ENCODE peak calls at places on chromosomes 4 and X, in seven cellular contexts. One of them, this sample, is unnamed.

GRCh38 chr4:74123065-74123728 is 24.2 kb upstream of the CXCL2 start:
- DNase-seq in GM12865: no peak
- DNase-seq in stimulated activated CD4-positive, alpha-beta T cell treated with anti-CD3 and anti-CD28 coated beads, Interleukin-1b, Interleukin-23, amount 100 ng/mL, for 1 hour: no peak
- DNase-seq in A549: no peak
- DNase-seq in iris pigment epithelial cell: peak; percentile 57
- DNase-seq in NB4: peak; percentile 89
- DNase-seq in activated CD4-positive, alpha-beta memory T cell treated with anti-CD3 and anti-CD28 coated beads, Interleukin-2, amount 10 ng/mL, durations not matched to agents 7 days and 5 days: no peak
- DNase-seq in this sample: peak; percentile 30

GRCh38 chr4:48116582-48116981 is 17.5 kb downstream of the TXK start:
- DNase-seq in NB4: no peak
- DNase-seq in activated CD4-positive, alpha-beta memory T cell treated with anti-CD3 and anti-CD28 coated beads, Interleukin-2, amount 10 ng/mL, durations not matched to agents 7 days and 5 days: no peak
- DNase-seq in A549: no peak
- DNase-seq in GM12865: no peak
- DNase-seq in stimulated activated CD4-positive, alpha-beta T cell treated with anti-CD3 and anti-CD28 coated beads, Interleukin-1b, Interleukin-23, amount 100 ng/mL, for 1 hour: no peak
- DNase-seq in iris pigment epithelial cell: no peak
- DNase-seq in this sample: no peak

GRCh38 chr4:99395595-99396364 is 39.4 kb downstream of the ADH7 start:
- DNase-seq in stimulated activated CD4-positive, alpha-beta T cell treated with anti-CD3 and anti-CD28 coated beads, Interleukin-1b, Interleukin-23, amount 100 ng/mL, for 1 hour: no peak
- DNase-seq in activated CD4-positive, alpha-beta memory T cell treated with anti-CD3 and anti-CD28 coated beads, Interleukin-2, amount 10 ng/mL, durations not matched to agents 7 days and 5 days: no peak
- DNase-seq in A549: no peak
- DNase-seq in NB4: no peak
- DNase-seq in GM12865: no peak
- DNase-seq in iris pigment epithelial cell: peak; percentile 54
- DNase-seq in this sample: no peak

GRCh38 chrX:64093761-64094160 is 111.7 kb downstream of the AMER1 start:
- DNase-seq in NB4: peak; percentile 9
- DNase-seq in stimulated activated CD4-positive, alpha-beta T cell treated with anti-CD3 and anti-CD28 coated beads, Interleukin-1b, Interleukin-23, amount 100 ng/mL, for 1 hour: no peak
- DNase-seq in A549: no peak
- DNase-seq in iris pigment epithelial cell: peak; percentile 1
- DNase-seq in GM12865: peak; percentile 1
- DNase-seq in activated CD4-positive, alpha-beta memory T cell treated with anti-CD3 and anti-CD28 coated beads, Interleukin-2, amount 10 ng/mL, durations not matched to agents 7 days and 5 days: no peak
- DNase-seq in this sample: no peak

GRCh38 chr4:179867300-179867878 is 2375.8 kb upstream of the TENM3 start:
- DNase-seq in NB4: peak; percentile 47
- DNase-seq in iris pigment epithelial cell: peak; percentile 5
- DNase-seq in activated CD4-positive, alpha-beta memory T cell treated with anti-CD3 and anti-CD28 coated beads, Interleukin-2, amount 10 ng/mL, durations not matched to agents 7 days and 5 days: peak; percentile 17
- DNase-seq in A549: peak; percentile 13
- DNase-seq in stimulated activated CD4-positive, alpha-beta T cell treated with anti-CD3 and anti-CD28 coated beads, Interleukin-1b, Interleukin-23, amount 100 ng/mL, for 1 hour: no peak
- DNase-seq in GM12865: peak; percentile 75
- DNase-seq in this sample: no peak

GRCh38 chr4:152590179-152591031 is 54.5 kb upstream of the FBXW7 start:
- DNase-seq in NB4: no peak
- DNase-seq in stimulated activated CD4-positive, alpha-beta T cell treated with anti-CD3 and anti-CD28 coated beads, Interleukin-1b, Interleukin-23, amount 100 ng/mL, for 1 hour: no peak
- DNase-seq in iris pigment epithelial cell: peak; percentile 98
- DNase-seq in activated CD4-positive, alpha-beta memory T cell treated with anti-CD3 and anti-CD28 coated beads, Interleukin-2, amount 10 ng/mL, durations not matched to agents 7 days and 5 days: no peak
- DNase-seq in GM12865: peak; percentile 50
- DNase-seq in A549: no peak
- DNase-seq in this sample: no peak

GRCh38 chr4:169270156-169270809 is 473 bp downstream of the SH3RF1 start:
- DNase-seq in GM12865: peak; percentile 76
- DNase-seq in activated CD4-positive, alpha-beta memory T cell treated with anti-CD3 and anti-CD28 coated beads, Interleukin-2, amount 10 ng/mL, durations not matched to agents 7 days and 5 days: peak; percentile 45
- DNase-seq in stimulated activated CD4-positive, alpha-beta T cell treated with anti-CD3 and anti-CD28 coated beads, Interleukin-1b, Interleukin-23, amount 100 ng/mL, for 1 hour: no peak
- DNase-seq in A549: peak; percentile 28
- DNase-seq in NB4: peak; percentile 84
- DNase-seq in iris pigment epithelial cell: peak; percentile 48
- DNase-seq in this sample: peak; percentile 92

GRCh38 chrX:73944582-73944947 is 359.4 kb upstream of the ZCCHC13 start:
- DNase-seq in iris pigment epithelial cell: no peak
- DNase-seq in NB4: no peak
- DNase-seq in stimulated activated CD4-positive, alpha-beta T cell treated with anti-CD3 and anti-CD28 coated beads, Interleukin-1b, Interleukin-23, amount 100 ng/mL, for 1 hour: no peak
- DNase-seq in activated CD4-positive, alpha-beta memory T cell treated with anti-CD3 and anti-CD28 coated beads, Interleukin-2, amount 10 ng/mL, durations not matched to agents 7 days and 5 days: no peak
- DNase-seq in GM12865: no peak
- DNase-seq in A549: no peak
- DNase-seq in this sample: no peak

GRCh38 chr4:5965225-5965624 is 53.0 kb downstream of the C4orf50 start:
- DNase-seq in A549: no peak
- DNase-seq in stimulated activated CD4-positive, alpha-beta T cell treated with anti-CD3 and anti-CD28 coated beads, Interleukin-1b, Interleukin-23, amount 100 ng/mL, for 1 hour: no peak
- DNase-seq in GM12865: no peak
- DNase-seq in NB4: no peak
- DNase-seq in iris pigment epithelial cell: no peak
- DNase-seq in activated CD4-positive, alpha-beta memory T cell treated with anti-CD3 and anti-CD28 coated beads, Interleukin-2, amount 10 ng/mL, durations not matched to agents 7 days and 5 days: no peak
- DNase-seq in this sample: no peak

GRCh38 chrX:155026420-155026726 is 271 bp upstream of the FUNDC2 start:
- DNase-seq in activated CD4-positive, alpha-beta memory T cell treated with anti-CD3 and anti-CD28 coated beads, Interleukin-2, amount 10 ng/mL, durations not matched to agents 7 days and 5 days: no peak
- DNase-seq in stimulated activated CD4-positive, alpha-beta T cell treated with anti-CD3 and anti-CD28 coated beads, Interleukin-1b, Interleukin-23, amount 100 ng/mL, for 1 hour: no peak
- DNase-seq in GM12865: no peak
- DNase-seq in iris pigment epithelial cell: no peak
- DNase-seq in A549: peak; percentile 72
- DNase-seq in NB4: no peak
- DNase-seq in this sample: no peak

GRCh38 chrX:69088171-69088938 is 76.9 kb downstream of the PJA1 start:
- DNase-seq in NB4: no peak
- DNase-seq in stimulated activated CD4-positive, alpha-beta T cell treated with anti-CD3 and anti-CD28 coated beads, Interleukin-1b, Interleukin-23, amount 100 ng/mL, for 1 hour: no peak
- DNase-seq in GM12865: no peak
- DNase-seq in activated CD4-positive, alpha-beta memory T cell treated with anti-CD3 and anti-CD28 coated beads, Interleukin-2, amount 10 ng/mL, durations not matched to agents 7 days and 5 days: no peak
- DNase-seq in A549: no peak
- DNase-seq in iris pigment epithelial cell: peak; percentile 11
- DNase-seq in this sample: no peak

GRCh38 chrX:120753413-120754251 is 122.0 kb downstream of the CT47B1 start:
- DNase-seq in A549: no peak
- DNase-seq in activated CD4-positive, alpha-beta memory T cell treated with anti-CD3 and anti-CD28 coated beads, Interleukin-2, amount 10 ng/mL, durations not matched to agents 7 days and 5 days: no peak
- DNase-seq in GM12865: peak; percentile 36
- DNase-seq in NB4: no peak
- DNase-seq in stimulated activated CD4-positive, alpha-beta T cell treated with anti-CD3 and anti-CD28 coated beads, Interleukin-1b, Interleukin-23, amount 100 ng/mL, for 1 hour: peak; percentile 1
- DNase-seq in iris pigment epithelial cell: no peak
- DNase-seq in this sample: no peak

GRCh38 chr4:55184600-55185523 is 59.5 kb upstream of the KDR start:
- DNase-seq in GM12865: peak; percentile 61
- DNase-seq in activated CD4-positive, alpha-beta memory T cell treated with anti-CD3 and anti-CD28 coated beads, Interleukin-2, amount 10 ng/mL, durations not matched to agents 7 days and 5 days: peak; percentile 20
- DNase-seq in NB4: peak; percentile 16
- DNase-seq in iris pigment epithelial cell: peak; percentile 65
- DNase-seq in stimulated activated CD4-positive, alpha-beta T cell treated with anti-CD3 and anti-CD28 coated beads, Interleukin-1b, Interleukin-23, amount 100 ng/mL, for 1 hour: no peak
- DNase-seq in A549: no peak
- DNase-seq in this sample: no peak

GRCh38 chrX:43333543-43333942 is 322.6 kb upstream of the MAOA start:
- DNase-seq in stimulated activated CD4-positive, alpha-beta T cell treated with anti-CD3 and anti-CD28 coated beads, Interleukin-1b, Interleukin-23, amount 100 ng/mL, for 1 hour: no peak
- DNase-seq in NB4: peak; percentile 0
- DNase-seq in A549: no peak
- DNase-seq in activated CD4-positive, alpha-beta memory T cell treated with anti-CD3 and anti-CD28 coated beads, Interleukin-2, amount 10 ng/mL, durations not matched to agents 7 days and 5 days: no peak
- DNase-seq in GM12865: peak; percentile 10
- DNase-seq in iris pigment epithelial cell: peak; percentile 4
- DNase-seq in this sample: no peak

GRCh38 chr4:15262396-15262795 is 165.4 kb upstream of the C1QTNF7 start:
- DNase-seq in GM12865: no peak
- DNase-seq in NB4: no peak
- DNase-seq in stimulated activated CD4-positive, alpha-beta T cell treated with anti-CD3 and anti-CD28 coated beads, Interleukin-1b, Interleukin-23, amount 100 ng/mL, for 1 hour: no peak
- DNase-seq in iris pigment epithelial cell: peak; percentile 17
- DNase-seq in A549: no peak
- DNase-seq in activated CD4-positive, alpha-beta memory T cell treated with anti-CD3 and anti-CD28 coated beads, Interleukin-2, amount 10 ng/mL, durations not matched to agents 7 days and 5 days: no peak
- DNase-seq in this sample: no peak

GRCh38 chr4:163085085-163085484 is 81.6 kb downstream of the NAF1 start:
- DNase-seq in activated CD4-positive, alpha-beta memory T cell treated with anti-CD3 and anti-CD28 coated beads, Interleukin-2, amount 10 ng/mL, durations not matched to agents 7 days and 5 days: no peak
- DNase-seq in stimulated activated CD4-positive, alpha-beta T cell treated with anti-CD3 and anti-CD28 coated beads, Interleukin-1b, Interleukin-23, amount 100 ng/mL, for 1 hour: no peak
- DNase-seq in A549: no peak
- DNase-seq in GM12865: no peak
- DNase-seq in NB4: peak; percentile 25
- DNase-seq in iris pigment epithelial cell: no peak
- DNase-seq in this sample: no peak

GRCh38 chr4:112517067-112517588 is 1.1 kb upstream of the NEUROG2 start:
- DNase-seq in GM12865: peak; percentile 80
- DNase-seq in NB4: peak; percentile 56
- DNase-seq in iris pigment epithelial cell: no peak
- DNase-seq in A549: no peak
- DNase-seq in activated CD4-positive, alpha-beta memory T cell treated with anti-CD3 and anti-CD28 coated beads, Interleukin-2, amount 10 ng/mL, durations not matched to agents 7 days and 5 days: no peak
- DNase-seq in stimulated activated CD4-positive, alpha-beta T cell treated with anti-CD3 and anti-CD28 coated beads, Interleukin-1b, Interleukin-23, amount 100 ng/mL, for 1 hour: no peak
- DNase-seq in this sample: no peak

GRCh38 chr4:38858097-38858420 is 1.4 kb upstream of the TLR6 start:
- DNase-seq in iris pigment epithelial cell: no peak
- DNase-seq in A549: no peak
- DNase-seq in activated CD4-positive, alpha-beta memory T cell treated with anti-CD3 and anti-CD28 coated beads, Interleukin-2, amount 10 ng/mL, durations not matched to agents 7 days and 5 days: no peak
- DNase-seq in stimulated activated CD4-positive, alpha-beta T cell treated with anti-CD3 and anti-CD28 coated beads, Interleukin-1b, Interleukin-23, amount 100 ng/mL, for 1 hour: no peak
- DNase-seq in GM12865: no peak
- DNase-seq in NB4: no peak
- DNase-seq in this sample: no peak

GRCh38 chr4:8315343-8316250 is 46.0 kb downstream of the HTRA3 start:
- DNase-seq in activated CD4-positive, alpha-beta memory T cell treated with anti-CD3 and anti-CD28 coated beads, Interleukin-2, amount 10 ng/mL, durations not matched to agents 7 days and 5 days: no peak
- DNase-seq in A549: peak; percentile 60
- DNase-seq in stimulated activated CD4-positive, alpha-beta T cell treated with anti-CD3 and anti-CD28 coated beads, Interleukin-1b, Interleukin-23, amount 100 ng/mL, for 1 hour: no peak
- DNase-seq in NB4: no peak
- DNase-seq in GM12865: no peak
- DNase-seq in iris pigment epithelial cell: peak; percentile 83
- DNase-seq in this sample: no peak